ENCODE peak calls at places on chromosomes 13 and 19, in nine cellular contexts. One of them, this sample, is unnamed.

GRCh38 chr13:67443901-67444300 is 213.8 kb upstream of the PCDH9 start:
- DNase-seq in OCI-LY7: no peak
- DNase-seq in GM13976: no peak
- DNase-seq in fibroblast of gingiva: no peak
- DNase-seq in dermis blood vessel endothelial cell: no peak
- DNase-seq in HFF-Myc: no peak
- DNase-seq in activated CD4-positive, alpha-beta T cell treated with anti-CD3 and anti-CD28 coated beads for 36 hours: no peak
- DNase-seq in naive thymus-derived CD8-positive, alpha-beta T cell: no peak
- DNase-seq in astrocyte of the spinal cord: no peak
- DNase-seq in this sample: no peak

GRCh38 chr19:53507523-53508442 is 30.2 kb upstream of the ZNF331 start:
- DNase-seq in fibroblast of gingiva: no peak
- DNase-seq in activated CD4-positive, alpha-beta T cell treated with anti-CD3 and anti-CD28 coated beads for 36 hours: no peak
- DNase-seq in GM13976: no peak
- DNase-seq in astrocyte of the spinal cord: no peak
- DNase-seq in naive thymus-derived CD8-positive, alpha-beta T cell: no peak
- DNase-seq in OCI-LY7: no peak
- DNase-seq in HFF-Myc: no peak
- DNase-seq in dermis blood vessel endothelial cell: no peak
- DNase-seq in this sample: peak

GRCh38 chr13:26943748-26944147 is 183.2 kb upstream of the GPR12 start:
- DNase-seq in OCI-LY7: no peak
- DNase-seq in fibroblast of gingiva: no peak
- DNase-seq in astrocyte of the spinal cord: no peak
- DNase-seq in dermis blood vessel endothelial cell: no peak
- DNase-seq in naive thymus-derived CD8-positive, alpha-beta T cell: no peak
- DNase-seq in activated CD4-positive, alpha-beta T cell treated with anti-CD3 and anti-CD28 coated beads for 36 hours: no peak
- DNase-seq in GM13976: no peak
- DNase-seq in HFF-Myc: no peak
- DNase-seq in this sample: no peak

GRCh38 chr19:11383706-11384048 is 437 bp downstream of the EPOR start:
- DNase-seq in dermis blood vessel endothelial cell: no peak
- DNase-seq in fibroblast of gingiva: no peak
- DNase-seq in activated CD4-positive, alpha-beta T cell treated with anti-CD3 and anti-CD28 coated beads for 36 hours: no peak
- DNase-seq in naive thymus-derived CD8-positive, alpha-beta T cell: no peak
- DNase-seq in OCI-LY7: no peak
- DNase-seq in astrocyte of the spinal cord: no peak
- DNase-seq in GM13976: no peak
- DNase-seq in HFF-Myc: no peak
- DNase-seq in this sample: no peak

GRCh38 chr13:91347996-91348905 is 764 bp downstream of the MIR17HG start:
- DNase-seq in HFF-Myc: no peak
- DNase-seq in fibroblast of gingiva: peak
- DNase-seq in astrocyte of the spinal cord: no peak
- DNase-seq in naive thymus-derived CD8-positive, alpha-beta T cell: peak
- DNase-seq in dermis blood vessel endothelial cell: peak
- DNase-seq in OCI-LY7: peak
- DNase-seq in GM13976: peak
- DNase-seq in activated CD4-positive, alpha-beta T cell treated with anti-CD3 and anti-CD28 coated beads for 36 hours: peak
- DNase-seq in this sample: peak

GRCh38 chr13:97205971-97206370 is 16.2 kb upstream of the MBNL2 start:
- DNase-seq in activated CD4-positive, alpha-beta T cell treated with anti-CD3 and anti-CD28 coated beads for 36 hours: no peak
- DNase-seq in GM13976: no peak
- DNase-seq in fibroblast of gingiva: no peak
- DNase-seq in astrocyte of the spinal cord: no peak
- DNase-seq in dermis blood vessel endothelial cell: no peak
- DNase-seq in naive thymus-derived CD8-positive, alpha-beta T cell: no peak
- DNase-seq in OCI-LY7: no peak
- DNase-seq in HFF-Myc: no peak
- DNase-seq in this sample: peak

GRCh38 chr13:95185851-95186250 is 115.4 kb downstream of the ABCC4 start:
- DNase-seq in OCI-LY7: no peak
- DNase-seq in naive thymus-derived CD8-positive, alpha-beta T cell: peak
- DNase-seq in astrocyte of the spinal cord: no peak
- DNase-seq in HFF-Myc: no peak
- DNase-seq in GM13976: no peak
- DNase-seq in dermis blood vessel endothelial cell: no peak
- DNase-seq in activated CD4-positive, alpha-beta T cell treated with anti-CD3 and anti-CD28 coated beads for 36 hours: peak
- DNase-seq in fibroblast of gingiva: no peak
- DNase-seq in this sample: no peak

GRCh38 chr13:107339209-107339608 is 771.3 kb upstream of the ARGLU1 start:
- DNase-seq in GM13976: no peak
- DNase-seq in activated CD4-positive, alpha-beta T cell treated with anti-CD3 and anti-CD28 coated beads for 36 hours: no peak
- DNase-seq in astrocyte of the spinal cord: peak
- DNase-seq in fibroblast of gingiva: no peak
- DNase-seq in naive thymus-derived CD8-positive, alpha-beta T cell: no peak
- DNase-seq in OCI-LY7: no peak
- DNase-seq in HFF-Myc: no peak
- DNase-seq in dermis blood vessel endothelial cell: no peak
- DNase-seq in this sample: no peak

GRCh38 chr13:36857273-36857672 is 38.3 kb downstream of the RFXAP start:
- DNase-seq in fibroblast of gingiva: no peak
- DNase-seq in astrocyte of the spinal cord: no peak
- DNase-seq in HFF-Myc: no peak
- DNase-seq in dermis blood vessel endothelial cell: peak
- DNase-seq in naive thymus-derived CD8-positive, alpha-beta T cell: no peak
- DNase-seq in activated CD4-positive, alpha-beta T cell treated with anti-CD3 and anti-CD28 coated beads for 36 hours: no peak
- DNase-seq in OCI-LY7: no peak
- DNase-seq in GM13976: no peak
- DNase-seq in this sample: no peak

GRCh38 chr19:47430041-47430802 is 10.9 kb upstream of the MEIS3 start:
- DNase-seq in activated CD4-positive, alpha-beta T cell treated with anti-CD3 and anti-CD28 coated beads for 36 hours: peak
- DNase-seq in naive thymus-derived CD8-positive, alpha-beta T cell: no peak
- DNase-seq in GM13976: no peak
- DNase-seq in dermis blood vessel endothelial cell: peak
- DNase-seq in OCI-LY7: no peak
- DNase-seq in fibroblast of gingiva: peak
- DNase-seq in astrocyte of the spinal cord: peak
- DNase-seq in HFF-Myc: no peak
- DNase-seq in this sample: no peak